ENCODE peak calls at places on chromosome 3, in eight cellular contexts. H, Y, W, C, V, R, K and S are unnamed samples.

GRCh38 chr3:36790765-36791164 is 26.4 kb upstream of the DCLK3 start:
- DNase-seq in H (no peak), Y (no peak), W (no peak), C (no peak), V (no peak), R (no peak), K (no peak), S (no peak)

GRCh38 chr3:101381809-101382208 is 61.4 kb upstream of the IMPG2 start:
- DNase-seq in H (peak), Y (peak), W (peak), C (no peak), V (no peak), R (no peak), K (peak), S (no peak)

GRCh38 chr3:101676765-101677435 is at the start of gene ZBTB11:
- DNase-seq in H (peak), Y (peak), W (peak), C (peak), V (peak), R (peak), K (peak), S (peak)

GRCh38 chr3:151168269-151169094 is 34.5 kb downstream of the GPR171 start:
- DNase-seq in H (peak), Y (peak), W (peak), C (peak), V (peak), R (peak), K (peak), S (peak)

GRCh38 chr3:62065985-62066693 is 307.2 kb downstream of the FEZF2 start:
- DNase-seq in H (peak), Y (no peak), W (peak), C (no peak), V (no peak), R (no peak), K (no peak), S (no peak)

GRCh38 chr3:13710251-13710650 is 161.3 kb downstream of the FBLN2 start:
- DNase-seq in H (no peak), Y (no peak), W (no peak), C (peak), V (peak), R (no peak), K (no peak), S (no peak)

GRCh38 chr3:138367912-138368311 is 19.5 kb downstream of the MRAS start:
- DNase-seq in H (peak), Y (no peak), W (peak), C (peak), V (no peak), R (no peak), K (peak), S (no peak)

GRCh38 chr3:16399473-16399872 is 114.0 kb downstream of the RFTN1 start:
- DNase-seq in H (peak), Y (peak), W (peak), C (no peak), V (no peak), R (no peak), K (no peak), S (no peak)

GRCh38 chr3:70064194-70064787 is 64.8 kb downstream of the SAMMSON start:
- DNase-seq in H (peak), Y (peak), W (peak), C (no peak), V (peak), R (peak), K (peak), S (peak)

GRCh38 chr3:71652786-71653419 is 69.4 kb upstream of the FOXP1 start:
- DNase-seq in H (peak), Y (peak), W (peak), C (no peak), V (peak), R (no peak), K (peak), S (peak)

GRCh38 chr3:88075061-88075460 is 16.0 kb downstream of the ZNF654 start:
- DNase-seq in H (no peak), Y (no peak), W (no peak), C (no peak), V (no peak), R (no peak), K (no peak), S (no peak)

GRCh38 chr3:104359546-104359945 is 1007.2 kb upstream of the ALCAM start:
- DNase-seq in H (peak), Y (peak), W (peak), C (no peak), V (no peak), R (no peak), K (no peak), S (no peak)

GRCh38 chr3:143627336-143627735 is 220.9 kb downstream of the SLC9A9 start:
- DNase-seq in H (peak), Y (no peak), W (peak), C (no peak), V (no peak), R (no peak), K (no peak), S (no peak)

GRCh38 chr3:138833908-138834358 is 795 bp downstream of the PIK3CB start:
- DNase-seq in H (peak), Y (no peak), W (peak), C (no peak), V (peak), R (no peak), K (peak), S (peak)

GRCh38 chr3:50171540-50172301 is 16.6 kb downstream of the SEMA3F start:
- DNase-seq in H (no peak), Y (no peak), W (no peak), C (no peak), V (no peak), R (no peak), K (no peak), S (no peak)

GRCh38 chr3:103372031-103372430 is 937.2 kb downstream of the ZPLD1 start:
- DNase-seq in H (no peak), Y (no peak), W (no peak), C (no peak), V (no peak), R (no peak), K (no peak), S (no peak)

GRCh38 chr3:88013592-88013991 is 45.2 kb downstream of the CGGBP1 start:
- DNase-seq in H (no peak), Y (no peak), W (no peak), C (no peak), V (no peak), R (no peak), K (no peak), S (no peak)

GRCh38 chr3:112056451-112056929 is 22.0 kb downstream of the TMPRSS7 start:
- DNase-seq in H (peak), Y (no peak), W (peak), C (no peak), V (no peak), R (no peak), K (no peak), S (no peak)

GRCh38 chr3:110758208-110758607 is 313.4 kb upstream of the NECTIN3 start:
- DNase-seq in H (peak), Y (no peak), W (peak), C (no peak), V (no peak), R (no peak), K (no peak), S (no peak)

GRCh38 chr3:43327184-43327950 is 41.0 kb downstream of the SNRK start:
- DNase-seq in H (peak), Y (peak), W (no peak), C (no peak), V (no peak), R (no peak), K (peak), S (no peak)

GRCh38 chr3:42012935-42013651 is 51.2 kb upstream of the ULK4 start:
- DNase-seq in H (peak), Y (peak), W (peak), C (peak), V (peak), R (no peak), K (peak), S (peak)

GRCh38 chr3:129723558-129724324 is 117.3 kb upstream of the PLXND1 start:
- DNase-seq in H (peak), Y (peak), W (peak), C (no peak), V (no peak), R (no peak), K (no peak), S (peak)

GRCh38 chr3:67073812-67074211 is 75.7 kb downstream of the KBTBD8 start:
- DNase-seq in H (no peak), Y (no peak), W (no peak), C (no peak), V (no peak), R (no peak), K (no peak), S (no peak)

GRCh38 chr3:49133226-49133951 is 539 bp upstream of the LAMB2 start:
- DNase-seq in H (peak), Y (peak), W (peak), C (peak), V (peak), R (no peak), K (peak), S (peak)

GRCh38 chr3:6577584-6577983 is 283.3 kb upstream of the GRM7 start:
- DNase-seq in H (no peak), Y (no peak), W (no peak), C (no peak), V (no peak), R (no peak), K (no peak), S (no peak)

DNA sequence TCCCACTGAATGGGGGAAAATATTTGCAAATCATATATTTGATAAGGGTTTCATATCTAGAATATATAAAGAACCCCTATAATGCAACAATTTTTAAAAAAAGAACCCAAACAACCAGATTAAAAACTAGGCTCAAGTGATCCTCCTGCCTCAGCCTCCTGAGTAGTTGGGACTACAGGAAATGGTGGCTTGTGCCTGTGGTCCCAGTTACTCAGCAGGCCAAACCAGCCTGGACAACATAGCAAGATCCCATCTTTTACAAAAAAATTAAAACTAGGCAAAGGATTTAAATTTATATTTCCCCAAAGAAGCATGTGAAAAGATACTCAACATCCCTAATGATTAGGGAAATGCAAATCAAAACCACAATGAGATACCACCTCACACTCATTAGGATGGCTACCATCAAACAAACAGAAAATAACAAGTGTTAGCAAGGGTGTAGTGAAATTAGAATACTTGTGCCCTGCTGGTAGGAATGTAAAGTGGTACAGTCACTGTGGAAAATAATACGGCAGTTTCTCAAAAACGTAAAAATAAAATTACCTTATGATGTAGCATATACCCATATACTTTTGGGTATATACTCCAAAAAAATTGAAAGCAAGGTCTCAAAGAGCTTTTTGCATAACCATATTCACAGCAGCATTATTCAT is 19.7 kb downstream of the TFDP2 start:
- DNase-seq in H (peak), Y (no peak), W (no peak), C (no peak), V (no peak), R (no peak), K (no peak), S (no peak)
- TF ChIP-seq CTCF in H (no peak), Y (peak), W (peak), C (no peak), V (peak), R (peak), K (no peak), S (no peak)

GRCh38 chr3:195271859-195272243 is 892 bp upstream of the XXYLT1 start:
- DNase-seq in H (no peak), Y (no peak), W (no peak), C (no peak), V (no peak), R (no peak), K (no peak), S (no peak)
- TF ChIP-seq CTCF in H (no peak), Y (no peak), W (no peak), C (no peak), V (peak), R (no peak), K (no peak), S (no peak)

GRCh38 chr3:38658886-38659285 is 9.4 kb upstream of the SCN5A start:
- DNase-seq in H (no peak), Y (peak), W (no peak), C (no peak), V (no peak), R (no peak), K (no peak), S (no peak)

GRCh38 chr3:38657369-38657768 is 7.9 kb upstream of the SCN5A start:
- DNase-seq in H (no peak), Y (no peak), W (no peak), C (no peak), V (no peak), R (no peak), K (no peak), S (no peak)

DNA sequence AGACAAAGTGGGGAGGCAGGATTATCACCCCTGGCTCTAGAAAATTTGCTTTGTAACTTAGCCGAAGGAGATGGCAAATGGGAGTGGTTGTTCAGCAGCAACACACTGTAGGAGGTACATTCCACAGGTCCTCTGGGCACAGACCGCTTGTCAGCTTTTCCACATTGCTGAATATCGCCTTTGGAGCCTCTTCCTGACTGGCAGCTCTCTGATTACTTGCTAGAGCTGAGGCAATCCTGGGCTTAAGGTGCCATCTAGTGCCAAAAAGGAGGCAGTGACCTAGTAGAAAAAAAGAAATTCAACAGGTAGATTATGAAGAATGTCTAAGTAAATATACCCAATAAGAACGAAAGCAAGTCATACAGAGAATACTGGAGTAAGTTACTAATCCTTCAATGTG is 13.1 kb upstream of the SCN5A start:
- DNase-seq in H (peak), Y (no peak), W (peak), C (no peak), V (no peak), R (no peak), K (peak), S (no peak)
- TF ChIP-seq CTCF in H (peak), Y (peak), W (peak), C (peak), V (no peak), R (peak), K (peak), S (no peak)

GRCh38 chr3:11186318-11186692 is 32.0 kb downstream of the HRH1 start:
- DNase-seq in H (no peak), Y (no peak), W (no peak), C (no peak), V (no peak), R (no peak), K (no peak), S (no peak)

GRCh38 chr3:11185144-11185543 is 30.9 kb downstream of the HRH1 start:
- DNase-seq in H (no peak), Y (no peak), W (no peak), C (no peak), V (no peak), R (no peak), K (no peak), S (no peak)

GRCh38 chr3:11187678-11188077 is 33.4 kb downstream of the HRH1 start:
- DNase-seq in H (peak), Y (no peak), W (peak), C (no peak), V (no peak), R (no peak), K (no peak), S (no peak)

GRCh38 chr3:11186771-11187170 is 32.5 kb downstream of the HRH1 start:
- DNase-seq in H (no peak), Y (no peak), W (peak), C (no peak), V (no peak), R (no peak), K (no peak), S (no peak)

DNA sequence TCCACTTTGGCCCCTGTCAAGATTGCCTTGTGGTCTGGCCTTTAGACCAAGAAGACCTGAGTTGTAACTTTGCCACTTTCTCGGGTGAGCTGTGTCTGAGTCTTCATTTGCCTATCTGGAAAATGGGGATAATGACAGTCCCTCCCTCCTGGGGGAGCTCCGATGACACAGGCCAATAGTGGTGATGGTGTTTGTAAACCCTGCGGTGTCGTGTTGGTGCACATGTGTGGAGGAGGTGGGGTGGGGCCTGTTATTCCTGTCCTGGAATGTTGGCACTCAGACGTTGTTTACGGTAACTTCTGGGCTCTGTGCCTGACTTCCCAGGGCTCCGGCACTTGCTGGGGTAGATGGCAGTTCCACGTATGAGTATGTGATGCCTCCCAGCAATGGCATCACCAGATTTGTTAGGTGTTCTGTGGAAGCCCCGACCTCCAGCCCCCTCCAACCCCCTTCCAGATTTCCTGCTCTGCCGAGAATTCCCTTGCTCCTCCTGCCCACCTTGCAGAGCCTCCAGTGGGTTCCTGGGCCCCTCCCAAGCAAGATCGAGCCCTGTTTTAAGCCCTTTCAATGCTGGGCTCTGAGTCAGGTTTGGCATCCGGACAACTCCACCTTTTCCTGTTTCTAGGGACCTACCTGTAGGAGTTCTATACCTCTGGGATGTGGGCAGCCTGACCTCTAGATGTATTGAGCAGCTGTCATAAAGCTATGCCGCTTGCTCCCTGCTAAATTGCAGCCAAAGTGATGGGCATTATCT is 31.4 kb downstream of the HRH1 start:
- DNase-seq in H (peak), Y (no peak), W (peak), C (peak), V (no peak), R (peak), K (no peak), S (peak)
- TF ChIP-seq CTCF in H (no peak), Y (no peak), W (peak), C (no peak), V (no peak), R (no peak), K (no peak), S (no peak)

DNA sequence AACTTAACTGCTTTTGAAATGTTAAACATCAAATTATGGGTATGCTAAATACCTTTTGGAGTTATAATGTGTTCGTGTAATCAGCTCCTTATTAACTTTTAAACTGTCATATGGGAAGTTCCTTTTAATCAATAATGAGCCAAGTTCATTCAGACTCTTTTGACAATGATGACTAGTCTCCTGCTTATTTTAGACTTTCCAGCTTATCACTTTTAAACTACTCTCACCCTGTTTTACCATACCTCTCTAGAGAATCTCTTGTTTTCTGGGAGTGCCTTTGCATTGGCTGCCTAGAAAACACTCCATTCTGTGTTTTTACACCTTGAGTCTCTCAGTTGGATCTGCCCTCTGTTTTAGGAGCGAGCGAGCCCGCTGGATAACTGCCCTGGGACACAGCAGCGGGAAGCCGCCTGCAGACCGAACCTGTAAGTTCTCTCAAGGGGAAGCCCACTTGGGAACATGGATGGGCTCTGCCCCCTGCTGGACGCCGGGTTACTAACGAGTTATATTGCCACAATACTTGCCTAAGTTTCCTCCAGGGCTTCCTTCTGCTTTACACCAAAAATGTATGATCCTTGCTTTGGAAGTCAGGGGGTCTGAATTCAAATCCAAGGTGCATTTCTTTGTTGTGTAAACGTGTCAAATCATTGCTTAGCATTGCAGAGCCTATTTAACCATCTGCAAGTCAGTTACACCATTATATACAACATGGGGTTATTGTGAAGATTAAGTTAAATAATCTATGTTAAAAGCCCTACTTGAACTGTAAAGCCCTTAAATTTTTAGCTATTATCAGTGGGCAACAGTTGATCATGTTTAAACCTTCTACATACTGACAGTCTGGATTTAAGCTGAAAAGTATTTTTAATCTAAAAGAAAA is 71.3 kb downstream of the DHX36 start:
- DNase-seq in H (peak), Y (peak), W (peak), C (peak), V (peak), R (peak), K (peak), S (peak)
- TF ChIP-seq CTCF in H (peak), Y (peak), W (peak), C (peak), V (peak), R (peak), K (peak), S (peak)

DNA sequence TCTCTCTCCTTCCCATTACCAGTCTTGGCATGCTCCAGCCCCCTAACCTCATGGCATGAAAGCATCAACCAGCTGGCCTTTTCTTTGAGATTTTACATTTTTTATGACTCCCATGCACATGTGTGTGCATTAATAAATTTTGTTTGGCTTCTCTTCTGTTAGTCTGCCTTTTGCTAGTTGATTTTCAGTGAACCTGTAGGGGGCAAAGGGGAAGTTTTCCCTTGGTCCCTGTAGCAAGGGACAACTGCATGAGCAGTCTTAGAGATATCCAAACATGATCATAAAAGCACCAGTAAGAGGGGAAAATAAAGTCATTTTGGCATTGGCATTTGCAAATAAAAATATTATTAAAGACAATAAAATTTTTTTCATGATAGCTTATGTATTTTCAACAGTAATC is 73.7 kb downstream of the OXSM start:
- DNase-seq in H (no peak), Y (no peak), W (no peak), C (no peak), V (no peak), R (no peak), K (peak), S (no peak)
- TF ChIP-seq CTCF in H (no peak), Y (peak), W (no peak), C (no peak), V (peak), R (peak), K (no peak), S (no peak)